ENCODE peak calls at places on chromosomes 16 and 17, in eight cellular contexts. W, V, G, U, P, Q, B and K are unnamed samples. For H3K36me3, the result is how much of the 10 kb centered on the place peaks cover.

GRCh38 chr17:14781123-14781522 is 480.2 kb downstream of the HS3ST3B1 start:
- DNase-seq in G (no peak), P (no peak), U (no peak), B (no peak), Q (no peak), V (no peak), W (no peak), K (no peak)

GRCh38 chr16:49575352-49576172 is 202.0 kb downstream of the C16orf78 start:
- DNase-seq in Q (peak), V (peak), G (peak), B (no peak), U (no peak), P (no peak), W (peak), K (no peak)

GRCh38 chr16:65117701-65118448 is 4.0 kb downstream of the CDH11 start:
- DNase-seq in P (peak), W (peak), Q (peak), B (peak), V (peak), U (peak), G (no peak), K (peak)

GRCh38 chr16:77931058-77931457 is 91.3 kb upstream of the CLEC3A start:
- DNase-seq in P (no peak), G (no peak), B (no peak), Q (no peak), W (no peak), V (no peak), U (no peak), K (no peak)

GRCh38 chr16:61968242-61968978 is 67.8 kb downstream of the CDH8 start:
- DNase-seq in Q (no peak), P (no peak), G (no peak), V (peak), B (no peak), W (no peak), U (no peak), K (no peak)

GRCh38 chr17:74042744-74043486 is 160.6 kb upstream of the RPL38 start:
- DNase-seq in P (peak), V (no peak), W (no peak), U (peak), B (no peak), Q (peak), G (no peak), K (no peak)

GRCh38 chr17:16918443-16918842 is 53.5 kb downstream of the TNFRSF13B start:
- DNase-seq in G (no peak), P (no peak), Q (no peak), U (peak), W (peak), V (no peak), B (no peak), K (no peak)

GRCh38 chr17:75244133-75244866 is 17.1 kb downstream of the GGA3 start:
- DNase-seq in W (no peak), G (no peak), V (no peak), P (no peak), U (no peak), Q (no peak), B (no peak), K (no peak)

GRCh38 chr17:37168731-37169353 is 206.9 kb upstream of the C17orf78 start:
- DNase-seq in W (no peak), V (no peak), Q (no peak), G (no peak), B (no peak), U (no peak), P (no peak), K (no peak)

GRCh38 chr17:22694362-22695227 is 1002.3 kb downstream of the KCNJ18 start:
- DNase-seq in G (no peak), Q (no peak), V (peak), P (no peak), B (no peak), W (no peak), U (no peak), K (no peak)

GRCh38 chr17:28518132-28518531 is 12.0 kb downstream of the FOXN1 start:
- DNase-seq in W (no peak), U (no peak), V (no peak), P (no peak), Q (no peak), G (no peak), B (no peak), K (peak)

GRCh38 chr16:4463522-4464163 is 10.8 kb downstream of the NMRAL1 start:
- DNase-seq in V (no peak), W (no peak), G (no peak), B (no peak), P (no peak), U (peak), Q (no peak), K (no peak)

GRCh38 chr16:85947511-85948509 is 48.8 kb downstream of the IRF8 start:
- DNase-seq in Q (no peak), V (no peak), W (peak), G (peak), P (no peak), U (no peak), B (no peak), K (no peak)

GRCh38 chr16:57893559-57894389 is 77.2 kb downstream of the CNGB1 start:
- DNase-seq in Q (peak), U (peak), V (peak), G (no peak), B (no peak), P (no peak), W (no peak), K (no peak)

GRCh38 chr17:51423421-51424160 is 163.2 kb downstream of the UTP18 start:
- DNase-seq in W (no peak), B (no peak), G (no peak), P (no peak), V (no peak), U (peak), Q (no peak), K (no peak)

GRCh38 chr17:22131740-22132139 is 439.4 kb downstream of the KCNJ18 start:
- DNase-seq in W (no peak), V (no peak), U (no peak), G (no peak), P (no peak), B (no peak), Q (no peak), K (no peak)

GRCh38 chr17:19753049-19753444 is 4.9 kb upstream of the ALDH3A1 start:
- DNase-seq in P (peak), V (no peak), W (peak), Q (peak), U (peak), B (no peak), G (no peak), K (no peak)

GRCh38 chr16:19694989-19695388 is 23.0 kb downstream of the KNOP1 start:
- DNase-seq in W (no peak), P (no peak), U (no peak), G (no peak), B (no peak), Q (no peak), V (peak), K (no peak)

GRCh38 chr16:11152677-11153321 is 103.2 kb downstream of the SOCS1 start:
- DNase-seq in P (no peak), Q (no peak), U (no peak), W (no peak), V (no peak), G (no peak), B (no peak), K (no peak)

GRCh38 chr17:20010099-20010863 is 1.1 kb downstream of the SPECC1 start:
- DNase-seq in W (peak), Q (peak), V (peak), G (no peak), P (no peak), B (no peak), U (peak), K (no peak)

GRCh38 chr17:61324540-61324868 is 75.1 kb upstream of the TBX2 start:
- DNase-seq in V (no peak), G (no peak), U (peak), Q (no peak), B (no peak), P (no peak), W (no peak), K (no peak)

GRCh38 chr16:69930117-69930776 is 20.9 kb upstream of the CLEC18A start:
- DNase-seq in G (no peak), Q (peak), V (peak), W (peak), B (peak), P (peak), U (peak), K (no peak)

GRCh38 chr17:20120835-20121234 is 111.7 kb downstream of the SPECC1 start:
- DNase-seq in W (no peak), U (no peak), V (no peak), G (no peak), Q (no peak), P (no peak), B (no peak), K (no peak)

GRCh38 chr16:5450435-5451104 is 353.0 kb upstream of the EEF2KMT start:
- DNase-seq in V (peak), W (no peak), B (no peak), Q (no peak), G (no peak), P (no peak), U (no peak), K (no peak)

GRCh38 chr16:83533193-83533592 is 274.6 kb upstream of the HSBP1 start:
- DNase-seq in B (no peak), G (no peak), U (peak), P (no peak), Q (no peak), W (no peak), V (no peak), K (no peak)

GRCh38 chr16:79600636-79601091 is at the start of gene MAF:
- DNase-seq in P (peak), G (peak), U (peak), V (peak), Q (peak), B (peak), W (peak), K (peak)

GRCh38 chr16:12178251-12178990 is 201.9 kb downstream of the SNX29 start:
- DNase-seq in B (no peak), Q (peak), W (no peak), V (no peak), G (no peak), P (peak), U (no peak), K (no peak)

GRCh38 chr16:9151597-9151996 is 60.2 kb downstream of the HAPSTR1 start:
- DNase-seq in P (no peak), U (no peak), G (no peak), Q (no peak), V (no peak), B (no peak), W (no peak), K (no peak)

GRCh38 chr17:39100530-39100929 is 50.9 kb downstream of the PLXDC1 start:
- DNase-seq in Q (no peak), B (no peak), W (no peak), P (no peak), G (no peak), V (no peak), U (no peak), K (no peak)

GRCh38 chr17:29594441-29595090 is 1.6 kb downstream of the ANKRD13B start:
- DNase-seq in W (no peak), U (no peak), P (no peak), V (no peak), G (no peak), Q (no peak), B (no peak), K (no peak)

GRCh38 chr16:15807603-15808009 is 49.2 kb downstream of the MYH11 start:
- DNase-seq in V (peak), G (no peak), B (no peak), Q (peak), W (no peak), P (no peak), U (no peak), K (no peak)

GRCh38 chr17:9544221-9544620 is 31.4 kb downstream of the STX8 start:
- DNase-seq in P (no peak), G (no peak), U (no peak), B (no peak), W (no peak), Q (no peak), V (no peak), K (no peak)

DNA sequence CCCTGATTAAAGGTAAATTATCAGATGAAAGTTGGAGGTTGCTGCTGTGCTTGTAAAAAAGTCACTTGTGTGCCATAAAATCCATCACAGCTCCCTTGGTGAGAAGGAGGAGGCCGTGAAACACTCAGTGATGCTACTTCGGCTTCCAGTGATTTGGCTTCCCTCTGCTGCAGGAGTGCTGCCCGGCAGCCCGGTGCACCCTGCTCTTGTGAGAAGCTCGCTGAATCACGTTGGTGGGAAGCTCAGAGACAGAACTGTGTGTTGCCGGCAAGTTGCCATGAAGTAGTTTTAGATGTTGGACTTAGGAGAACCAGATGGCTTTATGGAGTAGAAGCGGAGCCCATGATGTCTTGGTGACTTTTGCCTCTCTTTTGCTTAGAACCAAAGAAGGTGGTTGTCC is 33.3 kb downstream of the MSI2 start:
- DNase-seq in Q (no peak), G (no peak), V (no peak), U (no peak), B (no peak), W (no peak), P (no peak), K (no peak)
- H3K36me3 ChIP-seq in Q (under half), G (under half), V (under half), U (under half), B (under half), W (under half), P (under half), K (under half)

GRCh38 chr17:80346498-80347275 is 68.3 kb upstream of the ENDOV start:
- DNase-seq in U (no peak), B (no peak), Q (no peak), P (peak), V (no peak), G (no peak), W (no peak), K (no peak)

GRCh38 chr17:80348551-80349436 is 66.2 kb upstream of the ENDOV start:
- DNase-seq in U (peak), P (peak), G (no peak), V (no peak), W (no peak), Q (no peak), B (no peak), K (no peak)

GRCh38 chr17:80347536-80347935 is 67.4 kb upstream of the ENDOV start:
- DNase-seq in Q (no peak), G (no peak), P (peak), U (no peak), W (no peak), B (no peak), V (no peak), K (no peak)

GRCh38 chr17:80349437-80350160 is 65.4 kb upstream of the ENDOV start:
- DNase-seq in U (no peak), Q (no peak), W (no peak), G (no peak), P (peak), V (no peak), B (no peak), K (no peak)

GRCh38 chr17:80347948-80348351 is 67.0 kb upstream of the ENDOV start:
- DNase-seq in U (no peak), B (no peak), Q (no peak), V (no peak), W (no peak), G (no peak), P (peak), K (no peak)
- H3K36me3 ChIP-seq in U (half or more), B (half or more), Q (under half), V (under half), W (half or more), G (half or more), P (half or more), K (half or more)

GRCh38 chr16:30602595-30603277 is 7.5 kb downstream of the ZNF689 start:
- DNase-seq in W (no peak), G (no peak), Q (no peak), V (no peak), B (no peak), U (no peak), P (no peak), K (no peak)
- H3K36me3 ChIP-seq in W (half or more), G (under half), Q (under half), V (under half), B (under half), U (under half), P (under half), K (under half)

DNA sequence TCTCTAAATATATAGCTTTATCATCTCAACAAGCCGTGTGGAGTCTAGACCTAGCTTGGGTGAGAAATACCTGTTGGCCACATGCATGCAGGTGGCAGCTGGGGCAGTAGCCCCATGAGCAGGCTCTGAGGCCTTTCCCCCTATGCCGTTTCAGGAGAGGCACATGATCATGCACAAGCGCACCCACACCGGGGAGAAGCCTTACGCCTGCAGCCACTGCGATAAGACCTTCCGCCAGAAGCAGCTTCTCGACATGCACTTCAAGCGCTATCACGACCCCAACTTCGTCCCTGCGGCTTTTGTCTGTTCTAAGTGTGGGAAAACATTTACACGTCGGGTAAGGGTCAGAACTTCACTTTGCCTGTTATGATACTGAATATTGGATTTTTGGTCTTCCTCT is 16.7 kb upstream of the CARMIL2 start:
- DNase-seq in V (no peak), U (no peak), W (no peak), P (no peak), B (no peak), G (no peak), Q (no peak), K (no peak)
- H3K36me3 ChIP-seq in V (under half), U (under half), W (half or more), P (half or more), B (half or more), G (under half), Q (half or more), K (half or more)

DNA sequence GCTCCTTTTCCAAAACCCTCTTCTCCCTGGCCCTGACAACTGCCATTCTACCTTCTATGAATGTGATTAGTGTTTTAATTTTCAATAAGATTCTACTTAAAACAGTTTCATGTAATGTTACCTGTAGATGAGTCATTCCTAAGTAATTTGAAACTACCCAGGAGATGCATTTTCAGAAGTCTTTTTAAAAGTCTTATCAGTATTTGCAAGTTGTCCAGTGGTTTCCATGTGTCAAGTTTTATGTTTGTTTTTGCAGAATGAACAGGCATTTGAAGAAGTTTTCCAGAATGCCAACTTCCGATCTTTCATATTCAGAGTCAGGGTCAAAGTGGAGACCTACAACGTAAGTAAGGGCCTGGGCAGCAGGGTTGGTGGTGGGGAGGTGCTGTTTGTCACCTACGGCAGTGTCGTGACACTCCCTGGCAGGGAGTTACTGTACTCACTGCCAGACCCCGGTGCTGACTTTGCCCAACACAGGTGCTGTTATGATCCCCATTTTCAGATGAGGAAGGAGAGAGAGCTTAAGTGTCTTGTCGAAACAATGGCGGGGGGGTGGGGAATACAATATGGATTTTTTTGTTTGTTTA is 65.0 kb downstream of the RPA1 start:
- DNase-seq in U (peak), Q (no peak), W (no peak), P (no peak), B (no peak), G (no peak), V (no peak), K (no peak)
- H3K36me3 ChIP-seq in U (under half), Q (under half), W (half or more), P (half or more), B (under half), G (under half), V (under half), K (under half)

GRCh38 chr17:8462564-8462963 is 26.9 kb downstream of the NDEL1 start:
- DNase-seq in B (no peak), U (no peak), V (no peak), Q (no peak), P (no peak), W (no peak), G (no peak), K (no peak)

GRCh38 chr17:8459109-8459508 is 23.4 kb downstream of the NDEL1 start:
- DNase-seq in V (no peak), U (no peak), B (no peak), G (no peak), Q (no peak), W (no peak), P (no peak), K (no peak)

GRCh38 chr17:8455660-8456059 is 20.0 kb downstream of the NDEL1 start:
- DNase-seq in U (no peak), B (no peak), V (no peak), Q (no peak), G (no peak), W (no peak), P (no peak), K (no peak)

GRCh38 chr17:8453326-8453725 is 17.6 kb downstream of the NDEL1 start:
- DNase-seq in B (no peak), P (no peak), G (no peak), V (no peak), U (no peak), W (no peak), Q (no peak), K (no peak)

DNA sequence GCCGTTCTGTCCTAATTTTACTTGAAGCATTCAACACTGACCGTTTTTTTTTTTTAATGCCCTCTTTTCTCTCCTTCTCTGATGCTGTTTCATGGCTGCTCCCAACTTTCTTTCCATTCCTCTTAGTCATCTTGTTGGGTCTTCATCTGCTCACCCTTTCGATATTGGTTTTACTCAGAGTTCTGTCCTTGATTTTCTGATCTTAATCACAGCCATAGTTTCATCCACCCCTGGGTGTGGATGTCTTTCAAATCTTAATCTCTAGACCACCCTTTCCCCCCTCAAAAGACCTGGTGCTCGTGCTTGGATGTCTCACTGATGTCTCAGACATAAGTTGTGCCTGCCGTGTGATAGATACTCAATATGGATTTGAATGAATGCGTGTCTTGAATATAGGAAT is 22.4 kb downstream of the NDEL1 start:
- DNase-seq in W (no peak), U (no peak), P (no peak), Q (no peak), V (no peak), B (no peak), G (no peak), K (no peak)
- H3K36me3 ChIP-seq in W (half or more), U (under half), P (half or more), Q (half or more), V (under half), B (half or more), G (under half), K (half or more)

GRCh38 chr17:40188694-40189093 is 11.4 kb downstream of the RAPGEFL1 start:
- DNase-seq in B (no peak), P (no peak), W (no peak), V (no peak), U (no peak), G (no peak), Q (no peak), K (no peak)

GRCh38 chr17:40194821-40195220 is 17.6 kb downstream of the RAPGEFL1 start:
- DNase-seq in B (no peak), P (no peak), Q (no peak), W (no peak), U (no peak), V (no peak), G (no peak), K (no peak)

GRCh38 chr17:40190197-40191021 is 13.1 kb downstream of the RAPGEFL1 start:
- DNase-seq in P (no peak), B (no peak), W (no peak), G (no peak), U (peak), Q (no peak), V (peak), K (no peak)

GRCh38 chr17:40191237-40192208 is 14.3 kb downstream of the RAPGEFL1 start:
- DNase-seq in B (peak), G (peak), P (peak), U (peak), W (peak), V (peak), Q (peak), K (peak)

GRCh38 chr17:40192961-40193360 is 15.7 kb downstream of the RAPGEFL1 start:
- DNase-seq in U (no peak), V (no peak), P (no peak), G (no peak), W (no peak), Q (no peak), B (no peak), K (no peak)
- H3K36me3 ChIP-seq in U (under half), V (under half), P (under half), G (under half), W (under half), Q (under half), B (under half), K (under half)

GRCh38 chr16:56226187-56226586 is 34.9 kb downstream of the GNAO1 start:
- DNase-seq in W (no peak), Q (no peak), V (no peak), P (peak), G (no peak), U (no peak), B (no peak), K (no peak)
- H3K36me3 ChIP-seq in W (under half), Q (under half), V (under half), P (under half), G (under half), U (under half), B (under half), K (under half)